ENCODE peak calls at places on chromosomes 5 and 9, in four cellular contexts. One of them, this sample, is unnamed.

GRCh38 chr9:112917027-112917986 is 26.6 kb upstream of the SLC46A2 start:
- DNase-seq in HEK293T: no peak
- DNase-seq in hypothalamus: no peak
- DNase-seq in PC-3: peak; percentile 79
- DNase-seq in this sample: no peak

GRCh38 chr5:8912106-8912505 is 633.8 kb downstream of the SEMA5A start:
- DNase-seq in HEK293T: no peak
- DNase-seq in hypothalamus: no peak
- DNase-seq in PC-3: peak; percentile 81
- DNase-seq in this sample: no peak

GRCh38 chr9:132207839-132208615 is 46.2 kb downstream of the NTNG2 start:
- DNase-seq in HEK293T: no peak
- DNase-seq in hypothalamus: no peak
- DNase-seq in PC-3: no peak
- DNase-seq in this sample: no peak

GRCh38 chr9:5799314-5799713 is 33.6 kb downstream of the ERMP1 start:
- DNase-seq in HEK293T: peak; percentile 6
- DNase-seq in hypothalamus: peak; percentile 32
- DNase-seq in PC-3: peak; percentile 75
- DNase-seq in this sample: no peak

GRCh38 chr5:90940227-90940995 is 381.8 kb downstream of the ADGRV1 start:
- DNase-seq in HEK293T: peak; percentile 24
- DNase-seq in hypothalamus: no peak
- DNase-seq in PC-3: peak; percentile 53
- DNase-seq in this sample: peak; percentile 11

GRCh38 chr5:73619606-73620334 is 6.2 kb upstream of the ARHGEF28 start:
- DNase-seq in HEK293T: no peak
- DNase-seq in hypothalamus: no peak
- DNase-seq in PC-3: peak; percentile 31
- DNase-seq in this sample: no peak

GRCh38 chr5:115170924-115171510 is 1.3 kb upstream of the TRIM36 start:
- DNase-seq in HEK293T: no peak
- DNase-seq in hypothalamus: no peak
- DNase-seq in PC-3: peak; percentile 18
- DNase-seq in this sample: no peak

GRCh38 chr9:92706218-92706940 is 36.4 kb upstream of the IPPK start:
- DNase-seq in HEK293T: peak; percentile 57
- DNase-seq in hypothalamus: no peak
- DNase-seq in PC-3: peak; percentile 60
- DNase-seq in this sample: peak; percentile 60

GRCh38 chr9:112844771-112845542 is 45.7 kb downstream of the SLC46A2 start:
- DNase-seq in HEK293T: peak; percentile 85
- DNase-seq in hypothalamus: peak; percentile 61
- DNase-seq in PC-3: peak; percentile 82
- DNase-seq in this sample: peak; percentile 86

GRCh38 chr9:3906437-3907213 is 380.8 kb upstream of the RFX3 start:
- DNase-seq in HEK293T: no peak
- DNase-seq in hypothalamus: no peak
- DNase-seq in PC-3: peak; percentile 88
- DNase-seq in this sample: no peak

GRCh38 chr9:134066923-134067851 is 639 bp downstream of the BRD3 start:
- DNase-seq in HEK293T: peak; percentile 54
- DNase-seq in hypothalamus: no peak
- DNase-seq in PC-3: no peak
- DNase-seq in this sample: peak; percentile 44

GRCh38 chr5:107736608-107737007 is 65.9 kb upstream of the EFNA5 start:
- DNase-seq in HEK293T: no peak
- DNase-seq in hypothalamus: no peak
- DNase-seq in PC-3: no peak
- DNase-seq in this sample: no peak

GRCh38 chr9:128895556-128895955 is 13.6 kb downstream of the LRRC8A start:
- DNase-seq in HEK293T: no peak
- DNase-seq in hypothalamus: no peak
- DNase-seq in PC-3: no peak
- DNase-seq in this sample: no peak

GRCh38 chr9:110802416-110803035 is 133.9 kb downstream of the MUSK start:
- DNase-seq in HEK293T: no peak
- DNase-seq in hypothalamus: no peak
- DNase-seq in PC-3: peak; percentile 21
- DNase-seq in this sample: no peak

GRCh38 chr5:95989283-95990048 is 27.8 kb upstream of the ELL2 start:
- DNase-seq in HEK293T: no peak
- DNase-seq in hypothalamus: no peak
- DNase-seq in PC-3: no peak
- DNase-seq in this sample: no peak

GRCh38 chr5:1734271-1734907 is 65.2 kb downstream of the MRPL36 start:
- DNase-seq in HEK293T: no peak
- DNase-seq in hypothalamus: no peak
- DNase-seq in PC-3: no peak
- DNase-seq in this sample: peak; percentile 1

GRCh38 chr5:96530901-96531300 is 97.9 kb upstream of the PCSK1 start:
- DNase-seq in HEK293T: no peak
- DNase-seq in hypothalamus: no peak
- DNase-seq in PC-3: no peak
- DNase-seq in this sample: no peak

GRCh38 chr5:36395260-36395659 is 93.6 kb upstream of the RANBP3L start:
- DNase-seq in HEK293T: no peak
- DNase-seq in hypothalamus: no peak
- DNase-seq in PC-3: no peak
- DNase-seq in this sample: no peak

GRCh38 chr5:43432486-43433365 is 20.5 kb upstream of the CCL28 start:
- DNase-seq in HEK293T: no peak
- DNase-seq in hypothalamus: no peak
- DNase-seq in PC-3: peak; percentile 98
- DNase-seq in this sample: no peak

GRCh38 chr9:20594521-20594920 is 27.8 kb downstream of the MLLT3 start:
- DNase-seq in HEK293T: no peak
- DNase-seq in hypothalamus: no peak
- DNase-seq in PC-3: no peak
- DNase-seq in this sample: no peak

GRCh38 chr5:84885479-84886258 is 501.0 kb upstream of the EDIL3 start:
- DNase-seq in HEK293T: no peak
- DNase-seq in hypothalamus: no peak
- DNase-seq in PC-3: peak; percentile 35
- DNase-seq in this sample: no peak

GRCh38 chr5:115295775-115296129 is 702 bp downstream of the CCDC112 start:
- DNase-seq in HEK293T: peak; percentile 18
- DNase-seq in hypothalamus: no peak
- DNase-seq in PC-3: no peak
- DNase-seq in this sample: no peak

GRCh38 chr9:116152941-116153764 is 438 bp upstream of the PAPPA start:
- DNase-seq in HEK293T: no peak
- DNase-seq in hypothalamus: no peak
- DNase-seq in PC-3: peak; percentile 35
- DNase-seq in this sample: no peak

GRCh38 chr9:115030006-115030405 is 88.0 kb downstream of the TNC start:
- DNase-seq in HEK293T: no peak
- DNase-seq in hypothalamus: no peak
- DNase-seq in PC-3: no peak
- DNase-seq in this sample: no peak

GRCh38 chr5:58460727-58461286 is 921 bp upstream of the PLK2 start:
- DNase-seq in HEK293T: peak; percentile 79
- DNase-seq in hypothalamus: peak; percentile 79
- DNase-seq in PC-3: peak; percentile 88
- DNase-seq in this sample: peak; percentile 97

GRCh38 chr5:115329475-115329874 is 33.0 kb upstream of the CCDC112 start:
- DNase-seq in HEK293T: no peak
- DNase-seq in hypothalamus: peak; percentile 15
- DNase-seq in PC-3: no peak
- DNase-seq in this sample: no peak

GRCh38 chr9:117460743-117461142 is 45.9 kb upstream of the ASTN2 start:
- DNase-seq in HEK293T: no peak
- DNase-seq in hypothalamus: no peak
- DNase-seq in PC-3: no peak
- DNase-seq in this sample: no peak

GRCh38 chr5:140338336-140338735 is 8.1 kb downstream of the HBEGF start:
- DNase-seq in HEK293T: no peak
- DNase-seq in hypothalamus: no peak
- DNase-seq in PC-3: peak; percentile 57
- DNase-seq in this sample: no peak

GRCh38 chr5:126234563-126235195 is 188.5 kb upstream of the GRAMD2B start:
- DNase-seq in HEK293T: peak; percentile 55
- DNase-seq in hypothalamus: no peak
- DNase-seq in PC-3: peak; percentile 60
- DNase-seq in this sample: peak; percentile 45

GRCh38 chr5:78778538-78778937 is 130.0 kb upstream of the LHFPL2 start:
- DNase-seq in HEK293T: no peak
- DNase-seq in hypothalamus: no peak
- DNase-seq in PC-3: peak; percentile 17
- DNase-seq in this sample: no peak

GRCh38 chr9:91907387-91908292 is 42.4 kb downstream of the ROR2 start:
- DNase-seq in HEK293T: no peak
- DNase-seq in hypothalamus: no peak
- DNase-seq in PC-3: no peak
- DNase-seq in this sample: no peak

GRCh38 chr5:73640861-73641320 is 14.9 kb downstream of the ARHGEF28 start:
- DNase-seq in HEK293T: no peak
- DNase-seq in hypothalamus: no peak
- DNase-seq in PC-3: no peak
- DNase-seq in this sample: no peak

GRCh38 chr9:74887041-74887980 is at the start of gene TRPM6:
- DNase-seq in HEK293T: peak; percentile 63
- DNase-seq in hypothalamus: no peak
- DNase-seq in PC-3: peak; percentile 24
- DNase-seq in this sample: peak; percentile 64

GRCh38 chr5:35854248-35854647 is 2.4 kb upstream of the IL7R start:
- DNase-seq in HEK293T: no peak
- DNase-seq in hypothalamus: no peak
- DNase-seq in PC-3: no peak
- DNase-seq in this sample: no peak

GRCh38 chr5:54148062-54148461 is 162.3 kb downstream of the ARL15 start:
- DNase-seq in HEK293T: no peak
- DNase-seq in hypothalamus: no peak
- DNase-seq in PC-3: no peak
- DNase-seq in this sample: no peak

GRCh38 chr9:97473717-97474116 is 27.7 kb upstream of the TMOD1 start:
- DNase-seq in HEK293T: no peak
- DNase-seq in hypothalamus: no peak
- DNase-seq in PC-3: no peak
- DNase-seq in this sample: no peak

This sample was measured in endothelial cell.